ENCODE peak calls at places on chromosome 9, in six cellular contexts. One of them, this sample, is unnamed.

GRCh38 chr9:127093319-127094020 is 29.0 kb downstream of the ANGPTL2 start:
- DNase-seq in natural killer cell: no peak
- DNase-seq in activated B cell treated with CpG ODN at 0.5 μM for 24 hours: no peak
- DNase-seq in PC-3: no peak
- DNase-seq in neural crest cell: no peak
- DNase-seq in kidney epithelial cell: no peak
- DNase-seq in this sample: no peak

GRCh38 chr9:131530546-131530929 is 525 bp downstream of the UCK1 start:
- DNase-seq in natural killer cell: no peak
- DNase-seq in activated B cell treated with CpG ODN at 0.5 μM for 24 hours: no peak
- DNase-seq in PC-3: peak
- DNase-seq in neural crest cell: peak
- DNase-seq in kidney epithelial cell: no peak
- DNase-seq in this sample: no peak

GRCh38 chr9:90290716-90291485 is 351.7 kb downstream of the DIRAS2 start:
- DNase-seq in natural killer cell: no peak
- DNase-seq in activated B cell treated with CpG ODN at 0.5 μM for 24 hours: no peak
- DNase-seq in PC-3: no peak
- DNase-seq in neural crest cell: no peak
- DNase-seq in kidney epithelial cell: no peak
- DNase-seq in this sample: no peak

GRCh38 chr9:27447036-27447700 is 76.9 kb upstream of the IFNK start:
- DNase-seq in natural killer cell: no peak
- DNase-seq in activated B cell treated with CpG ODN at 0.5 μM for 24 hours: no peak
- DNase-seq in PC-3: no peak
- DNase-seq in neural crest cell: no peak
- DNase-seq in kidney epithelial cell: no peak
- DNase-seq in this sample: no peak

GRCh38 chr9:89922099-89922498 is 317.3 kb downstream of the GADD45G start:
- DNase-seq in natural killer cell: no peak
- DNase-seq in activated B cell treated with CpG ODN at 0.5 μM for 24 hours: no peak
- DNase-seq in PC-3: no peak
- DNase-seq in neural crest cell: no peak
- DNase-seq in kidney epithelial cell: no peak
- DNase-seq in this sample: no peak

GRCh38 chr9:85020791-85021190 is 351.3 kb downstream of the NTRK2 start:
- DNase-seq in natural killer cell: no peak
- DNase-seq in activated B cell treated with CpG ODN at 0.5 μM for 24 hours: no peak
- DNase-seq in PC-3: no peak
- DNase-seq in neural crest cell: no peak
- DNase-seq in kidney epithelial cell: no peak
- DNase-seq in this sample: no peak

GRCh38 chr9:15390200-15390599 is 32.5 kb upstream of the SNAPC3 start:
- DNase-seq in natural killer cell: no peak
- DNase-seq in activated B cell treated with CpG ODN at 0.5 μM for 24 hours: no peak
- DNase-seq in PC-3: no peak
- DNase-seq in neural crest cell: no peak
- DNase-seq in kidney epithelial cell: no peak
- DNase-seq in this sample: no peak

GRCh38 chr9:137194388-137194787 is 5.9 kb downstream of the SSNA1 start:
- DNase-seq in natural killer cell: no peak
- DNase-seq in activated B cell treated with CpG ODN at 0.5 μM for 24 hours: no peak
- DNase-seq in PC-3: no peak
- DNase-seq in neural crest cell: no peak
- DNase-seq in kidney epithelial cell: no peak
- DNase-seq in this sample: no peak

GRCh38 chr9:106277931-106278330 is 583.6 kb downstream of the TMEM38B start:
- DNase-seq in natural killer cell: no peak
- DNase-seq in activated B cell treated with CpG ODN at 0.5 μM for 24 hours: no peak
- DNase-seq in PC-3: no peak
- DNase-seq in neural crest cell: no peak
- DNase-seq in kidney epithelial cell: no peak
- DNase-seq in this sample: no peak

GRCh38 chr9:106575903-106576755 is 286.8 kb upstream of the ZNF462 start:
- DNase-seq in natural killer cell: no peak
- DNase-seq in activated B cell treated with CpG ODN at 0.5 μM for 24 hours: no peak
- DNase-seq in PC-3: no peak
- DNase-seq in neural crest cell: peak
- DNase-seq in kidney epithelial cell: no peak
- DNase-seq in this sample: no peak

GRCh38 chr9:121772600-121773285 is 121.3 kb downstream of the DAB2IP start:
- DNase-seq in natural killer cell: no peak
- DNase-seq in activated B cell treated with CpG ODN at 0.5 μM for 24 hours: no peak
- DNase-seq in PC-3: no peak
- DNase-seq in neural crest cell: no peak
- DNase-seq in kidney epithelial cell: no peak
- DNase-seq in this sample: peak

GRCh38 chr9:109950710-109951443 is 170.9 kb downstream of the PALM2AKAP2 start:
- DNase-seq in natural killer cell: no peak
- DNase-seq in activated B cell treated with CpG ODN at 0.5 μM for 24 hours: no peak
- DNase-seq in PC-3: no peak
- DNase-seq in neural crest cell: no peak
- DNase-seq in kidney epithelial cell: no peak
- DNase-seq in this sample: no peak

GRCh38 chr9:114434878-114435311 is 47.1 kb upstream of the AKNA start:
- DNase-seq in natural killer cell: no peak
- DNase-seq in activated B cell treated with CpG ODN at 0.5 μM for 24 hours: no peak
- DNase-seq in PC-3: peak
- DNase-seq in neural crest cell: no peak
- DNase-seq in kidney epithelial cell: no peak
- DNase-seq in this sample: no peak
- TF ChIP-seq CTCF in natural killer cell: no peak
- TF ChIP-seq CTCF in activated B cell treated with CpG ODN at 0.5 μM for 24 hours: no peak
- TF ChIP-seq CTCF in PC-3: peak
- TF ChIP-seq CTCF in neural crest cell: peak
- TF ChIP-seq CTCF in kidney epithelial cell: peak
- TF ChIP-seq CTCF in this sample: peak

GRCh38 chr9:4344946-4345345 is 45.1 kb upstream of the GLIS3 start:
- DNase-seq in natural killer cell: no peak
- DNase-seq in activated B cell treated with CpG ODN at 0.5 μM for 24 hours: no peak
- DNase-seq in PC-3: no peak
- DNase-seq in neural crest cell: no peak
- DNase-seq in kidney epithelial cell: no peak
- DNase-seq in this sample: no peak
- TF ChIP-seq CTCF in natural killer cell: no peak
- TF ChIP-seq CTCF in activated B cell treated with CpG ODN at 0.5 μM for 24 hours: no peak
- TF ChIP-seq CTCF in PC-3: no peak
- TF ChIP-seq CTCF in neural crest cell: no peak
- TF ChIP-seq CTCF in kidney epithelial cell: no peak
- TF ChIP-seq CTCF in this sample: no peak

DNA sequence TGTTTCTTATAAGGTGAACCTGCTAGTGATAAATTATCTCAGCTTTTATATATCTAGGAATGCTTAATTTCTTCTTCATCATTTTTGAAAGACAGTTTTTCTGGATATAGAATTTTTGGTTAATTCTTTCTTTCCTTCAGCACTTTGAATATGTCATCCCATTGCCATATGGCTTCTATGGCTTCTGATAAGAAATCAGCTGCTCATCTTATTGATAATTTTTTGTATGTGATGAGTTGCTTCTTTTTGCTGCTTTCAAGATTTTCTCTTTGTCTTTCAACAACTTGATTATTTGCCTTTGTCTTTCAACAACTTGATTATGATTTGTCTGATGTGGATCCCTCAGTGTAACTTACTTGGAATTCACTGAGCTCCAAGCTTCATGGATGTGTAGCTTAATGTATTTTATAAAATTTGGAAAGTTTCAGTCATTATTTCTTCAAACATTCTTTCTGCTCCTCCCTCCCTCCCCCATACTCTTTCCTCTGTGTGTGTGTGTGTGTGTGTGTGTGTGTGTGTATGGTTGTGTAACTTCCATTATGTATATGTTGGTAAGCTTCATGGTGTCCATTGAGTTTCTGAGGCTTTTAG is 243.9 kb downstream of the TLE1 start:
- DNase-seq in natural killer cell: no peak
- DNase-seq in activated B cell treated with CpG ODN at 0.5 μM for 24 hours: no peak
- DNase-seq in PC-3: no peak
- DNase-seq in neural crest cell: no peak
- DNase-seq in kidney epithelial cell: no peak
- DNase-seq in this sample: no peak
- TF ChIP-seq CTCF in natural killer cell: no peak
- TF ChIP-seq CTCF in activated B cell treated with CpG ODN at 0.5 μM for 24 hours: no peak
- TF ChIP-seq CTCF in PC-3: no peak
- TF ChIP-seq CTCF in neural crest cell: no peak
- TF ChIP-seq CTCF in kidney epithelial cell: no peak
- TF ChIP-seq CTCF in this sample: no peak

DNA sequence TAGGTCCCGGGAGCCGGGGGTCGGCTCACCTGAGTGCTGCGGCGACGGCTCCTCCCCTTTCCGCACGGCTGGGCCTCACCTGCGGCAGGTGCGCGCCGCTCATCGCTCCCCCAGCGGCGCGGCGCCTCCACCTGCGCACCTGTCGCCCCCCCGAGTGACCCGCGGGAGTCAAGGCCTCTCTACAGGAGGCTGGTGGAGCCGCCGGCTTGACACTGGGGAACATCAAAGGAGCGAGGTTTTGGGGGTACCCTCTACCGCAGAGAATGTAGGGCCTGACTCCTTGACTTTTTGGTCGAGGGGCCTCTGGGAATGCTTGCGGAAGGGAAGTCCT is 483 bp upstream of the IER5L start:
- DNase-seq in natural killer cell: no peak
- DNase-seq in activated B cell treated with CpG ODN at 0.5 μM for 24 hours: no peak
- DNase-seq in PC-3: no peak
- DNase-seq in neural crest cell: no peak
- DNase-seq in kidney epithelial cell: no peak
- DNase-seq in this sample: no peak
- TF ChIP-seq CTCF in natural killer cell: no peak
- TF ChIP-seq CTCF in activated B cell treated with CpG ODN at 0.5 μM for 24 hours: no peak
- TF ChIP-seq CTCF in PC-3: no peak
- TF ChIP-seq CTCF in neural crest cell: no peak
- TF ChIP-seq CTCF in kidney epithelial cell: no peak
- TF ChIP-seq CTCF in this sample: no peak

DNA sequence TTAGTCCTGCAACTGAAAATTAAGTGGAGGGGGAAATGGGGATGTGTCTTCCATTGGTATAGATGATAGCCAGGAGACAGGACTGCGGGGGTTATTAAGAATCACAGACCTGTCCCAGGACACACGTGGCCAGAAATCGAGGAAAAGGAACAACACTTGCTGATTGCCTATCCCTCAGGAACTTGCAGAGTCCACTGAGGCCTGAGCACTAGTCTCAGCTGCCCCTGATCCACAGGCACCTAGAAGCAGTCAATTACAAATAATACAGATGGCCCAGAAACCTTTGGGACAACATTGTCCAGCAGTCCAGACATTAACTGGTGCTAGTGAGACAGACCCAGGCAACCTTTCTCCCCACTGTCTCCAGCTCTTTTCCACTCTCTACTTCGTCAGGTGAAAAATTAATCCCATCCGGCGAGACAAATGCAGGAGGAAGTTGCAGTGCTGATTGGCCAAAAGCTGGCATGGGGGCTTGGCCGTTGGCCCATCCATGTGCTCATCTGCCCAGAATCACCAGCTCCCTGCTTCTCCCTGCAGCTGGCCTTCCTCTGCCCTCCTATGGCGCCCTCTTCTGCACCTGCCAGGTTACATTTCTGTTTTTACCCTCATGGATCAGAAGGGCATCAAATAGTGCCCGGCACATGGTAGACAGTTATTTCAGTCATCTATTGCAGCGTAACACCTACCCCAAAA is 3.5 kb upstream of the B4GALT1 start:
- DNase-seq in natural killer cell: no peak
- DNase-seq in activated B cell treated with CpG ODN at 0.5 μM for 24 hours: no peak
- DNase-seq in PC-3: peak
- DNase-seq in neural crest cell: no peak
- DNase-seq in kidney epithelial cell: no peak
- DNase-seq in this sample: peak
- TF ChIP-seq CTCF in natural killer cell: peak
- TF ChIP-seq CTCF in activated B cell treated with CpG ODN at 0.5 μM for 24 hours: no peak
- TF ChIP-seq CTCF in PC-3: peak
- TF ChIP-seq CTCF in neural crest cell: no peak
- TF ChIP-seq CTCF in kidney epithelial cell: peak
- TF ChIP-seq CTCF in this sample: peak

This sample was measured in CD14-positive monocyte.